ENCODE peak calls at places on chromosomes 4 and X, in eight cellular contexts. One of them, this sample, is unnamed.

GRCh38 chr4:125323547-125324100 is 8.9 kb downstream of the FAT4 start:
- DNase-seq in foreskin fibroblast: peak
- DNase-seq in fibroblast of the conjunctiva: no peak
- DNase-seq in CD8-positive, alpha-beta T cell: no peak
- DNase-seq in K562: no peak
- DNase-seq in stimulated activated CD8-positive, alpha-beta memory T cell treated with anti-CD3 and anti-CD28 coated beads, Interleukin-15, amount 100 ng/mL, for 4 hours: no peak
- DNase-seq in activated T-cell treated with anti-CD3 and anti-CD28 coated beads for 1 hour: no peak
- DNase-seq in fibroblast of lung: peak
- DNase-seq in this sample: no peak

GRCh38 chr4:151276787-151277557 is at the start of gene PRSS48:
- DNase-seq in foreskin fibroblast: peak
- DNase-seq in fibroblast of the conjunctiva: peak
- DNase-seq in CD8-positive, alpha-beta T cell: peak
- DNase-seq in K562: peak
- DNase-seq in stimulated activated CD8-positive, alpha-beta memory T cell treated with anti-CD3 and anti-CD28 coated beads, Interleukin-15, amount 100 ng/mL, for 4 hours: no peak
- DNase-seq in activated T-cell treated with anti-CD3 and anti-CD28 coated beads for 1 hour: peak
- DNase-seq in fibroblast of lung: peak
- DNase-seq in this sample: no peak

GRCh38 chrX:18885317-18886004 is 98.5 kb downstream of the PHKA2 start:
- DNase-seq in foreskin fibroblast: no peak
- DNase-seq in fibroblast of the conjunctiva: no peak
- DNase-seq in CD8-positive, alpha-beta T cell: no peak
- DNase-seq in K562: no peak
- DNase-seq in stimulated activated CD8-positive, alpha-beta memory T cell treated with anti-CD3 and anti-CD28 coated beads, Interleukin-15, amount 100 ng/mL, for 4 hours: no peak
- DNase-seq in activated T-cell treated with anti-CD3 and anti-CD28 coated beads for 1 hour: no peak
- DNase-seq in fibroblast of lung: peak
- DNase-seq in this sample: no peak

GRCh38 chr4:121675715-121676114 is 21.1 kb downstream of the ANXA5 start:
- DNase-seq in foreskin fibroblast: no peak
- DNase-seq in fibroblast of the conjunctiva: no peak
- DNase-seq in CD8-positive, alpha-beta T cell: no peak
- DNase-seq in K562: no peak
- DNase-seq in stimulated activated CD8-positive, alpha-beta memory T cell treated with anti-CD3 and anti-CD28 coated beads, Interleukin-15, amount 100 ng/mL, for 4 hours: no peak
- DNase-seq in activated T-cell treated with anti-CD3 and anti-CD28 coated beads for 1 hour: no peak
- DNase-seq in fibroblast of lung: peak
- DNase-seq in this sample: no peak

GRCh38 chrX:105876658-105877057 is 54.3 kb downstream of the NRK start:
- DNase-seq in foreskin fibroblast: no peak
- DNase-seq in fibroblast of the conjunctiva: no peak
- DNase-seq in CD8-positive, alpha-beta T cell: no peak
- DNase-seq in K562: no peak
- DNase-seq in stimulated activated CD8-positive, alpha-beta memory T cell treated with anti-CD3 and anti-CD28 coated beads, Interleukin-15, amount 100 ng/mL, for 4 hours: no peak
- DNase-seq in activated T-cell treated with anti-CD3 and anti-CD28 coated beads for 1 hour: no peak
- DNase-seq in fibroblast of lung: peak
- DNase-seq in this sample: no peak

GRCh38 chrX:154397888-154398667 is at the start of gene RPL10:
- DNase-seq in foreskin fibroblast: peak
- DNase-seq in fibroblast of the conjunctiva: peak
- DNase-seq in CD8-positive, alpha-beta T cell: peak
- DNase-seq in K562: peak
- DNase-seq in stimulated activated CD8-positive, alpha-beta memory T cell treated with anti-CD3 and anti-CD28 coated beads, Interleukin-15, amount 100 ng/mL, for 4 hours: peak
- DNase-seq in activated T-cell treated with anti-CD3 and anti-CD28 coated beads for 1 hour: peak
- DNase-seq in fibroblast of lung: peak
- DNase-seq in this sample: peak

GRCh38 chr4:26787461-26788340 is 72.9 kb upstream of the STIM2 start:
- DNase-seq in foreskin fibroblast: peak
- DNase-seq in fibroblast of the conjunctiva: peak
- DNase-seq in CD8-positive, alpha-beta T cell: peak
- DNase-seq in K562: peak
- DNase-seq in stimulated activated CD8-positive, alpha-beta memory T cell treated with anti-CD3 and anti-CD28 coated beads, Interleukin-15, amount 100 ng/mL, for 4 hours: no peak
- DNase-seq in activated T-cell treated with anti-CD3 and anti-CD28 coated beads for 1 hour: peak
- DNase-seq in fibroblast of lung: peak
- DNase-seq in this sample: no peak

GRCh38 chrX:149120459-149120858 is 384.6 kb downstream of the IDS start:
- DNase-seq in foreskin fibroblast: no peak
- DNase-seq in fibroblast of the conjunctiva: no peak
- DNase-seq in CD8-positive, alpha-beta T cell: no peak
- DNase-seq in K562: no peak
- DNase-seq in stimulated activated CD8-positive, alpha-beta memory T cell treated with anti-CD3 and anti-CD28 coated beads, Interleukin-15, amount 100 ng/mL, for 4 hours: no peak
- DNase-seq in activated T-cell treated with anti-CD3 and anti-CD28 coated beads for 1 hour: no peak
- DNase-seq in fibroblast of lung: no peak
- DNase-seq in this sample: no peak

GRCh38 chrX:15914486-15914885 is 59.9 kb upstream of the AP1S2 start:
- DNase-seq in foreskin fibroblast: no peak
- DNase-seq in fibroblast of the conjunctiva: no peak
- DNase-seq in CD8-positive, alpha-beta T cell: no peak
- DNase-seq in K562: no peak
- DNase-seq in stimulated activated CD8-positive, alpha-beta memory T cell treated with anti-CD3 and anti-CD28 coated beads, Interleukin-15, amount 100 ng/mL, for 4 hours: no peak
- DNase-seq in activated T-cell treated with anti-CD3 and anti-CD28 coated beads for 1 hour: no peak
- DNase-seq in fibroblast of lung: no peak
- DNase-seq in this sample: no peak

GRCh38 chr4:97912151-97912550 is 231.1 kb downstream of the STPG2 start:
- DNase-seq in foreskin fibroblast: no peak
- DNase-seq in fibroblast of the conjunctiva: no peak
- DNase-seq in CD8-positive, alpha-beta T cell: no peak
- DNase-seq in K562: no peak
- DNase-seq in stimulated activated CD8-positive, alpha-beta memory T cell treated with anti-CD3 and anti-CD28 coated beads, Interleukin-15, amount 100 ng/mL, for 4 hours: no peak
- DNase-seq in activated T-cell treated with anti-CD3 and anti-CD28 coated beads for 1 hour: no peak
- DNase-seq in fibroblast of lung: no peak
- DNase-seq in this sample: no peak

GRCh38 chr4:174111350-174111888 is 172.0 kb downstream of the FBXO8 start:
- DNase-seq in foreskin fibroblast: no peak
- DNase-seq in fibroblast of the conjunctiva: no peak
- DNase-seq in CD8-positive, alpha-beta T cell: no peak
- DNase-seq in K562: no peak
- DNase-seq in stimulated activated CD8-positive, alpha-beta memory T cell treated with anti-CD3 and anti-CD28 coated beads, Interleukin-15, amount 100 ng/mL, for 4 hours: no peak
- DNase-seq in activated T-cell treated with anti-CD3 and anti-CD28 coated beads for 1 hour: no peak
- DNase-seq in fibroblast of lung: no peak
- DNase-seq in this sample: no peak

GRCh38 chrX:41921492-41922124 is 1.7 kb downstream of the CASK start:
- DNase-seq in foreskin fibroblast: peak
- DNase-seq in fibroblast of the conjunctiva: peak
- DNase-seq in CD8-positive, alpha-beta T cell: no peak
- DNase-seq in K562: no peak
- DNase-seq in stimulated activated CD8-positive, alpha-beta memory T cell treated with anti-CD3 and anti-CD28 coated beads, Interleukin-15, amount 100 ng/mL, for 4 hours: no peak
- DNase-seq in activated T-cell treated with anti-CD3 and anti-CD28 coated beads for 1 hour: no peak
- DNase-seq in fibroblast of lung: peak
- DNase-seq in this sample: no peak

GRCh38 chr4:163495900-163496299 is 1.4 kb downstream of the TMA16 start:
- DNase-seq in foreskin fibroblast: no peak
- DNase-seq in fibroblast of the conjunctiva: no peak
- DNase-seq in CD8-positive, alpha-beta T cell: no peak
- DNase-seq in K562: no peak
- DNase-seq in stimulated activated CD8-positive, alpha-beta memory T cell treated with anti-CD3 and anti-CD28 coated beads, Interleukin-15, amount 100 ng/mL, for 4 hours: no peak
- DNase-seq in activated T-cell treated with anti-CD3 and anti-CD28 coated beads for 1 hour: no peak
- DNase-seq in fibroblast of lung: no peak
- DNase-seq in this sample: no peak

GRCh38 chr4:173433447-173433846 is 34.5 kb upstream of the SCRG1 start:
- DNase-seq in foreskin fibroblast: no peak
- DNase-seq in fibroblast of the conjunctiva: no peak
- DNase-seq in CD8-positive, alpha-beta T cell: no peak
- DNase-seq in K562: no peak
- DNase-seq in stimulated activated CD8-positive, alpha-beta memory T cell treated with anti-CD3 and anti-CD28 coated beads, Interleukin-15, amount 100 ng/mL, for 4 hours: no peak
- DNase-seq in activated T-cell treated with anti-CD3 and anti-CD28 coated beads for 1 hour: no peak
- DNase-seq in fibroblast of lung: no peak
- DNase-seq in this sample: no peak

GRCh38 chr4:2634014-2634413 is 97.6 kb downstream of the FAM193A start:
- DNase-seq in foreskin fibroblast: no peak
- DNase-seq in fibroblast of the conjunctiva: no peak
- DNase-seq in CD8-positive, alpha-beta T cell: no peak
- DNase-seq in K562: no peak
- DNase-seq in stimulated activated CD8-positive, alpha-beta memory T cell treated with anti-CD3 and anti-CD28 coated beads, Interleukin-15, amount 100 ng/mL, for 4 hours: no peak
- DNase-seq in activated T-cell treated with anti-CD3 and anti-CD28 coated beads for 1 hour: no peak
- DNase-seq in fibroblast of lung: no peak
- DNase-seq in this sample: no peak

GRCh38 chr4:169621754-169622481 is 1.5 kb downstream of the CLCN3 start:
- DNase-seq in foreskin fibroblast: peak
- DNase-seq in fibroblast of the conjunctiva: no peak
- DNase-seq in CD8-positive, alpha-beta T cell: peak
- DNase-seq in K562: peak
- DNase-seq in stimulated activated CD8-positive, alpha-beta memory T cell treated with anti-CD3 and anti-CD28 coated beads, Interleukin-15, amount 100 ng/mL, for 4 hours: no peak
- DNase-seq in activated T-cell treated with anti-CD3 and anti-CD28 coated beads for 1 hour: no peak
- DNase-seq in fibroblast of lung: peak
- DNase-seq in this sample: no peak

GRCh38 chr4:163251204-163251603 is 81.2 kb downstream of the NPY1R start:
- DNase-seq in foreskin fibroblast: no peak
- DNase-seq in fibroblast of the conjunctiva: no peak
- DNase-seq in CD8-positive, alpha-beta T cell: no peak
- DNase-seq in K562: no peak
- DNase-seq in stimulated activated CD8-positive, alpha-beta memory T cell treated with anti-CD3 and anti-CD28 coated beads, Interleukin-15, amount 100 ng/mL, for 4 hours: no peak
- DNase-seq in activated T-cell treated with anti-CD3 and anti-CD28 coated beads for 1 hour: no peak
- DNase-seq in fibroblast of lung: no peak
- DNase-seq in this sample: no peak

GRCh38 chr4:145679520-145679919 is 426 bp upstream of the C4orf51 start:
- DNase-seq in foreskin fibroblast: peak
- DNase-seq in fibroblast of the conjunctiva: peak
- DNase-seq in CD8-positive, alpha-beta T cell: no peak
- DNase-seq in K562: no peak
- DNase-seq in stimulated activated CD8-positive, alpha-beta memory T cell treated with anti-CD3 and anti-CD28 coated beads, Interleukin-15, amount 100 ng/mL, for 4 hours: no peak
- DNase-seq in activated T-cell treated with anti-CD3 and anti-CD28 coated beads for 1 hour: no peak
- DNase-seq in fibroblast of lung: peak
- DNase-seq in this sample: no peak

GRCh38 chrX:54194982-54195588 is 12.0 kb upstream of the FAM120C start:
- DNase-seq in foreskin fibroblast: no peak
- DNase-seq in fibroblast of the conjunctiva: no peak
- DNase-seq in CD8-positive, alpha-beta T cell: no peak
- DNase-seq in K562: no peak
- DNase-seq in stimulated activated CD8-positive, alpha-beta memory T cell treated with anti-CD3 and anti-CD28 coated beads, Interleukin-15, amount 100 ng/mL, for 4 hours: no peak
- DNase-seq in activated T-cell treated with anti-CD3 and anti-CD28 coated beads for 1 hour: no peak
- DNase-seq in fibroblast of lung: no peak
- DNase-seq in this sample: no peak

GRCh38 chrX:40097492-40098263 is at the start of gene BCOR:
- DNase-seq in foreskin fibroblast: peak
- DNase-seq in fibroblast of the conjunctiva: no peak
- DNase-seq in CD8-positive, alpha-beta T cell: peak
- DNase-seq in K562: peak
- DNase-seq in stimulated activated CD8-positive, alpha-beta memory T cell treated with anti-CD3 and anti-CD28 coated beads, Interleukin-15, amount 100 ng/mL, for 4 hours: peak
- DNase-seq in activated T-cell treated with anti-CD3 and anti-CD28 coated beads for 1 hour: peak
- DNase-seq in fibroblast of lung: peak
- DNase-seq in this sample: peak